ENCODE peak calls at places on chromosomes 4 and X, in seven cellular contexts. J is left ventricle myocardium inferior; L is CD8-positive, alpha-beta memory T cell; G is kidney; Z is mammary epithelial cell; S is cardiac muscle cell; X is OCI-LY7. W is an unnamed sample.

GRCh38 chr4:41432889-41433288 is 105.1 kb upstream of the LIMCH1 start:
- DNase-seq in J (no peak), L (no peak), G (no peak), Z (peak; percentile 4), S (no peak), X (no peak), W (no peak)

GRCh38 chr4:74623041-74623440 is 171.3 kb downstream of the BTC start:
- DNase-seq in J (no peak), L (no peak), G (no peak), Z (peak; percentile 52), S (peak; percentile 34), X (peak; percentile 31), W (peak; percentile 43)

GRCh38 chrX:120144178-120144844 is 14.1 kb upstream of the RHOXF2 start:
- DNase-seq in J (no peak), L (no peak), G (peak; percentile 64), Z (no peak), S (no peak), X (no peak), W (no peak)

GRCh38 chrX:133922390-133922772 is 63.0 kb downstream of the GPC3 start:
- DNase-seq in J (no peak), L (no peak), G (no peak), Z (no peak), S (no peak), X (no peak), W (no peak)

GRCh38 chr4:177737387-177737965 is 295.2 kb upstream of the AGA start:
- DNase-seq in J (no peak), L (no peak), G (no peak), Z (peak; percentile 49), S (no peak), X (no peak), W (no peak)

GRCh38 chr4:76194325-76194724 is 19.3 kb downstream of the SCARB2 start:
- DNase-seq in J (no peak), L (no peak), G (no peak), Z (peak; percentile 96), S (no peak), X (no peak), W (no peak)

GRCh38 chr4:40957281-40957680 is 207.5 kb downstream of the NSUN7 start:
- DNase-seq in J (no peak), L (no peak), G (no peak), Z (no peak), S (no peak), X (no peak), W (no peak)

GRCh38 chr4:87530868-87531267 is 1.7 kb upstream of the SPARCL1 start:
- DNase-seq in J (peak; percentile 67), L (no peak), G (no peak), Z (peak; percentile 87), S (no peak), X (no peak), W (no peak)

GRCh38 chrX:108090474-108091265 is 672 bp downstream of the PSMD10 start:
- DNase-seq in J (no peak), L (no peak), G (no peak), Z (peak; percentile 32), S (peak; percentile 8), X (no peak), W (no peak)

GRCh38 chr4:64713256-64713840 is 304.1 kb upstream of the TECRL start:
- DNase-seq in J (no peak), L (no peak), G (no peak), Z (peak; percentile 34), S (peak; percentile 33), X (peak; percentile 42), W (no peak)

GRCh38 chr4:77859256-77859655 is 3.4 kb upstream of the MRPL1 start:
- DNase-seq in J (no peak), L (no peak), G (no peak), Z (no peak), S (no peak), X (no peak), W (no peak)

GRCh38 chr4:107156443-107156842 is 120.3 kb upstream of the DKK2 start:
- DNase-seq in J (no peak), L (no peak), G (no peak), Z (peak; percentile 5), S (no peak), X (no peak), W (no peak)

DNA sequence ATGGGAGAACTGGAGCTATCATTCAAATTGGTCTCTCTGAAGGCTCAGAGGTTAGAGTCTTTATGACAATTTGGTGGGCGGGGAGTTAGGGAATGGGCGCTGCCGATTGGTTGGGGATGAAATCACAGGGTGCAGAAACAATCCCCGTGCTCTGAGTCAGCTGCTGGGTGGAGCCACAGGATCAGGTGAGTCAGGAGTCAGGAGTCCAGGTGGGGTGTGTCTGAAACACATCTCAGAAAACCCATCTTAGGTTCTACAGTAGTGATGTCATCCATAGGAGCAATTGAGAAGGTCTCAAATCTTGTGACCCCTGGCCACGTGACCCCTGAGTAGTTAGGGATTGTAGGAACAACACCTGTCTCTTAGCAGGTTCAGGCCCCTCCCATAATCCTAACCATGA is 41.6 kb upstream of the TLR3 start:
- DNase-seq in J (no peak), L (no peak), G (no peak), Z (peak; percentile 70), S (no peak), X (no peak), W (no peak)
- H3K27ac ChIP-seq in J (peak overlapping the region; percentile 54), L (no peak overlapping the region), G (no peak overlapping the region), Z (no peak overlapping the region), S (no peak overlapping the region), X (no peak overlapping the region), W (no peak overlapping the region)

DNA sequence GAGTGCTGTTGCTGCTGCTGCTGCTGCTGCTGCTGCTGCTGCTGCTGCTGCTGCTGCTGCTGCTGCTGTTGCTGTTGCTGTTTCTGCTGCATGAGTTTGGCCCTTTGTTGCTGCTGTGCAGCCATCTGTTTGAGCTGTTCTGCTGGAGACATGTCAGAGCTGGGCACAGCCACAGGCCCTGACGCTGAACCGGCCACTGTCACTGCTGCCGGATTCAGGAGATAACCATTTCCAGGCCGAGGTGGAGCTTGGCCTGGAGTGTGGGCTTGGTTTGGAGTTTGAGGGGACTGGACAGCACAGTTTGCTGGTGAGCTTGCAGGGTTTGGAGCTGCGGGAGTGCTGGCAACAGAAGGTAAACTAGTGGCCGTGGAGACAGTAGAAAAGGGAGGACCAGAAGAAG is 224.3 kb downstream of the MGST2 start:
- DNase-seq in J (no peak), L (no peak), G (no peak), Z (no peak), S (no peak), X (no peak), W (no peak)
- H3K4me1 ChIP-seq in J (peaks cover 10% of the 10 kb centered on the region), L (no peaks in the 10 kb centered on the region), G (no peaks in the 10 kb centered on the region), Z (peaks cover 43% of the 10 kb centered on the region), S (peaks cover 22% of the 10 kb centered on the region), X (no peaks in the 10 kb centered on the region), W (no peaks in the 10 kb centered on the region)

GRCh38 chr4:114384629-114385028 is 214.0 kb upstream of the UGT8 start:
- DNase-seq in J (no peak), L (no peak), G (no peak), Z (no peak), S (peak; percentile 49), X (peak; percentile 36), W (peak; percentile 15)

GRCh38 chr4:114383055-114383454 is 215.6 kb upstream of the UGT8 start:
- DNase-seq in J (no peak), L (no peak), G (no peak), Z (no peak), S (no peak), X (no peak), W (no peak)

GRCh38 chr4:114386637-114387233 is 211.9 kb upstream of the UGT8 start:
- DNase-seq in J (no peak), L (no peak), G (no peak), Z (no peak), S (peak; percentile 36), X (peak; percentile 34), W (no peak)

GRCh38 chr4:114385195-114385985 is 213.2 kb upstream of the UGT8 start:
- DNase-seq in J (no peak), L (no peak), G (no peak), Z (no peak), S (no peak), X (no peak), W (no peak)

GRCh38 chr4:114383721-114384120 is 214.9 kb upstream of the UGT8 start:
- DNase-seq in J (no peak), L (no peak), G (no peak), Z (peak; percentile 83), S (no peak), X (no peak), W (no peak)
- H3K4me3 ChIP-seq in J (no peak overlapping the region), L (no peak overlapping the region), G (no peak overlapping the region), Z (no peak overlapping the region), S (no peak overlapping the region), X (no peak overlapping the region), W (no peak overlapping the region)

GRCh38 chr4:139420652-139421051 is 33.3 kb upstream of the RAB33B start:
- DNase-seq in J (no peak), L (no peak), G (no peak), Z (no peak), S (no peak), X (no peak), W (no peak)

GRCh38 chr4:139416073-139416673 is 37.7 kb upstream of the RAB33B start:
- DNase-seq in J (no peak), L (no peak), G (no peak), Z (no peak), S (peak; percentile 28), X (peak; percentile 67), W (peak; percentile 5)

DNA sequence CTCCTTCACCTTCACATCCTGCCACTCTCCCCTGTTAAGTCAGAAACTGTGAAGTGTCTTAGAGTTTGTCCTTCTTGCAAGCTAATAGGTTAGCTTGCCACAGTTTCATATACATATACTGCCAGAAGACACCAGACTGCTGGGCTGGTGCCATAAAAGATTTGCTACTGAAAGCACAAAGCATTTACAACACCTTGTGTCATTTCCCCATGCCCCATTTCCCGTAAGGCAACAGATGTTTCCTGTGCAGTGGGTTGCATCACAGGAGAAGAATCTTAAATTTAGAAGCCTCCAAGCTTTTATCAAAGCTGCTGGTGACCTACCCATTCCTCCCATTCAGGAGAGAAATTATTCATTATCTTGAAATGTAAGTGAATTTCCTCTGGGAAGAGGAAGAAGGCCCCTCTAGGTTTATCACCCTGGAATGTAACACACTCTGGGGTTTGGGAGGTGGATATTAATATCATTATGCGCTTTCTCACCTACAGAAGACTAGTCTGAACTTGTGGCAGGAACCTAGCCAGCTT is 34.5 kb upstream of the RAB33B start:
- DNase-seq in J (peak; percentile 18), L (no peak), G (no peak), Z (peak; percentile 72), S (no peak), X (peak; percentile 21), W (peak; percentile 7)
- H3K27ac ChIP-seq in J (peak overlapping the region; percentile 60), L (no peak overlapping the region), G (no peak overlapping the region), Z (peak overlapping the region; percentile 49), S (no peak overlapping the region), X (no peak overlapping the region), W (no peak overlapping the region)

DNA sequence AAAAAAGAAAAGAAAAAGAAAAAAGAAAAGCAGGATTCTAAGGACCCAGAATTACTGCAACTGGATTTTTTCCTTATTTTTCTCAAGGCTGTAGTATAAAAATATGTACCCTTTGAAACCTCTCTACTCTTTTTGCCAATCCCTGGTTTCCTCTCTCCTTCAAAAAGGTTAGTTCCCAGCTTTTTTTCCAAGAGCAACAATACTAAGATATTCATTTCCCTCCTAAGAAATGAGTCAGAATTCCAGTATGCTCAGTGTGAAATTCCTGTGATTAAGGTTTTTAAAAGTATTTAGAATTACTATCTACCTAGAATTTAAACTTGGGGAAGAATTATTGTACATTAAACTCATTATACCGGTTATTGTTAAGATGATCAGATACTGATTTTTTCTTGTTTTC is 22.0 kb downstream of the SMIM14 start:
- DNase-seq in J (no peak), L (no peak), G (no peak), Z (no peak), S (no peak), X (no peak), W (no peak)
- H3K4me1 ChIP-seq in J (peaks cover 53% of the 10 kb centered on the region), L (no peaks in the 10 kb centered on the region), G (no peaks in the 10 kb centered on the region), Z (no peaks in the 10 kb centered on the region), S (peaks cover 15% of the 10 kb centered on the region), X (no peaks in the 10 kb centered on the region), W (no peaks in the 10 kb centered on the region)